ENCODE peak calls at places on chromosomes 16 and 17, in ten cellular contexts. I is esophagus squamous epithelium, B is gastrocnemius medialis, R is right lobe of liver, O is HepG2, P is transverse colon, L is adrenal gland, M is stomach, V is breast epithelium, Z is ovary. Q is an unnamed sample.

GRCh38 chr16:49115956-49116355 is 165.7 kb downstream of the CBLN1 start:
- DNase-seq in I (no peak), B (no peak), R (no peak), O (no peak), P (no peak), L (no peak), M (no peak), V (no peak), Z (no peak), Q (no peak)

GRCh38 chr17:4474093-4474492 is 24.6 kb upstream of the SPNS2 start:
- DNase-seq in I (no peak), B (peak), R (peak), O (no peak), P (no peak), L (no peak), M (peak), V (no peak), Z (no peak), Q (peak)

GRCh38 chr17:10523043-10523442 is 4.7 kb upstream of the MYH1 start:
- DNase-seq in I (no peak), B (no peak), R (no peak), O (no peak), P (no peak), L (no peak), M (no peak), V (no peak), Z (no peak), Q (no peak)

GRCh38 chr17:33233855-33234228 is 59.3 kb downstream of the ASIC2 start:
- DNase-seq in I (no peak), B (no peak), R (no peak), O (no peak), P (peak), L (peak), M (no peak), V (peak), Z (peak), Q (no peak)

GRCh38 chr16:23174622-23175021 is 7.9 kb upstream of the SCNN1G start:
- DNase-seq in I (no peak), B (no peak), R (no peak), O (no peak), P (no peak), L (no peak), M (no peak), V (no peak), Z (no peak), Q (no peak)

GRCh38 chr17:77424585-77425344 is 284.0 kb downstream of the SEC14L1 start:
- DNase-seq in I (no peak), B (peak), R (peak), O (no peak), P (peak), L (peak), M (peak), V (peak), Z (peak), Q (peak)

GRCh38 chr17:17681744-17682292 is 560 bp downstream of the RAI1 start:
- DNase-seq in I (no peak), B (no peak), R (peak), O (no peak), P (peak), L (no peak), M (no peak), V (no peak), Z (peak), Q (peak)

GRCh38 chr16:14669776-14670175 is 24.3 kb downstream of the PLA2G10 start:
- DNase-seq in I (no peak), B (no peak), R (no peak), O (no peak), P (peak), L (no peak), M (peak), V (no peak), Z (peak), Q (no peak)

GRCh38 chr17:81734405-81735055 is 22.4 kb downstream of the SLC25A10 start:
- DNase-seq in I (no peak), B (no peak), R (peak), O (no peak), P (peak), L (no peak), M (peak), V (no peak), Z (no peak), Q (no peak)

GRCh38 chr16:61131447-61131846 is 904.8 kb downstream of the CDH8 start:
- DNase-seq in I (no peak), B (no peak), R (no peak), O (no peak), P (no peak), L (no peak), M (no peak), V (no peak), Z (no peak), Q (no peak)

GRCh38 chr16:3317315-3317999 is 12.2 kb downstream of the ZNF75A start:
- DNase-seq in I (no peak), B (no peak), R (no peak), O (no peak), P (no peak), L (no peak), M (no peak), V (no peak), Z (no peak), Q (no peak)

GRCh38 chr17:79951361-79952264 is 84.1 kb downstream of the TBC1D16 start:
- DNase-seq in I (no peak), B (no peak), R (peak), O (peak), P (no peak), L (no peak), M (peak), V (no peak), Z (peak), Q (peak)

GRCh38 chr17:8222380-8222629 is 11.9 kb upstream of the AURKB start:
- DNase-seq in I (no peak), B (peak), R (no peak), O (peak), P (no peak), L (no peak), M (no peak), V (no peak), Z (no peak), Q (no peak)

GRCh38 chr16:29662000-29662728 is 883 bp upstream of the SPN start:
- DNase-seq in I (no peak), B (no peak), R (no peak), O (no peak), P (no peak), L (no peak), M (no peak), V (no peak), Z (no peak), Q (no peak)

GRCh38 chr17:37276475-37276874 is 99.3 kb upstream of the C17orf78 start:
- DNase-seq in I (no peak), B (no peak), R (no peak), O (no peak), P (no peak), L (no peak), M (no peak), V (no peak), Z (no peak), Q (no peak)

GRCh38 chr17:42553161-42553818 is 567 bp downstream of the HSD17B1 start:
- DNase-seq in I (no peak), B (no peak), R (no peak), O (no peak), P (no peak), L (peak), M (no peak), V (no peak), Z (peak), Q (peak)

GRCh38 chr17:46889992-46890564 is 32.9 kb upstream of the GOSR2 start:
- DNase-seq in I (no peak), B (no peak), R (no peak), O (no peak), P (no peak), L (no peak), M (no peak), V (no peak), Z (no peak), Q (no peak)

GRCh38 chr16:87423429-87423828 is 31.3 kb downstream of the MAP1LC3B start:
- DNase-seq in I (no peak), B (no peak), R (peak), O (no peak), P (no peak), L (no peak), M (no peak), V (no peak), Z (no peak), Q (no peak)

GRCh38 chr17:45013021-45013997 is 38.1 kb downstream of the DCAKD start:
- DNase-seq in I (no peak), B (no peak), R (no peak), O (no peak), P (no peak), L (no peak), M (no peak), V (no peak), Z (no peak), Q (peak)

GRCh38 chr16:74568961-74569631 is 37.8 kb downstream of the GLG1 start:
- DNase-seq in I (no peak), B (no peak), R (no peak), O (no peak), P (no peak), L (no peak), M (no peak), V (no peak), Z (no peak), Q (no peak)

GRCh38 chr16:28292731-28293588 is 635 bp downstream of the SBK1 start:
- DNase-seq in I (no peak), B (no peak), R (no peak), O (no peak), P (peak), L (peak), M (no peak), V (no peak), Z (no peak), Q (no peak)

GRCh38 chr17:76381633-76382304 is 2.6 kb upstream of the SPHK1 start:
- DNase-seq in I (no peak), B (no peak), R (no peak), O (no peak), P (no peak), L (no peak), M (no peak), V (no peak), Z (no peak), Q (no peak)

GRCh38 chr17:55726440-55726839 is 3.8 kb upstream of the TMEM100 start:
- DNase-seq in I (no peak), B (peak), R (peak), O (no peak), P (peak), L (peak), M (peak), V (peak), Z (peak), Q (peak)

GRCh38 chr17:66025551-66025950 is 166.4 kb downstream of the CEP112 start:
- DNase-seq in I (no peak), B (no peak), R (no peak), O (no peak), P (no peak), L (no peak), M (no peak), V (no peak), Z (no peak), Q (no peak)

DNA sequence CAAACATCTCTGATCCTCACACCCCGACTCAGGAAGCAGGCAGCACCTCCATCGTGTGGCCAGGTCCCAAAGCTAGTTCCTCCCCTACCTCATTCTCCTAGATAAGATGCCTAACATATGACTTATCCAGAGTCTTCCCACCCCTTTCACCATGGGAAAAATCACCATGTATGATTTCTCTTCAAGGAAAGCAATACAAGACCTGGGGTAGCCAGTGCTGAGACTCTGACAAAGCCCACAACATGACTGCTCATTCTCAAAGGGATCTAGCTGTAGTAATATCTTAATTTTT is 45.1 kb downstream of the CMTM4 start:
- DNase-seq in I (no peak), B (no peak), R (no peak), O (no peak), P (no peak), L (no peak), M (no peak), V (no peak), Z (no peak), Q (no peak)
- H3K4me3 ChIP-seq in I (no peak), B (no peak), R (no peak), O (no peak), P (no peak), L (no peak), M (no peak), V (peak), Z (no peak), Q (peak)

GRCh38 chr17:50173335-50173941 is 7.6 kb downstream of the SGCA start:
- DNase-seq in I (no peak), B (no peak), R (no peak), O (no peak), P (no peak), L (no peak), M (no peak), V (no peak), Z (peak), Q (peak)
- TF ChIP-seq POLR2A in I (no peak), B (no peak), R (no peak), O (no peak), P (no peak), L (no peak), M (no peak), V (no peak), Z (no peak), Q (no peak)

DNA sequence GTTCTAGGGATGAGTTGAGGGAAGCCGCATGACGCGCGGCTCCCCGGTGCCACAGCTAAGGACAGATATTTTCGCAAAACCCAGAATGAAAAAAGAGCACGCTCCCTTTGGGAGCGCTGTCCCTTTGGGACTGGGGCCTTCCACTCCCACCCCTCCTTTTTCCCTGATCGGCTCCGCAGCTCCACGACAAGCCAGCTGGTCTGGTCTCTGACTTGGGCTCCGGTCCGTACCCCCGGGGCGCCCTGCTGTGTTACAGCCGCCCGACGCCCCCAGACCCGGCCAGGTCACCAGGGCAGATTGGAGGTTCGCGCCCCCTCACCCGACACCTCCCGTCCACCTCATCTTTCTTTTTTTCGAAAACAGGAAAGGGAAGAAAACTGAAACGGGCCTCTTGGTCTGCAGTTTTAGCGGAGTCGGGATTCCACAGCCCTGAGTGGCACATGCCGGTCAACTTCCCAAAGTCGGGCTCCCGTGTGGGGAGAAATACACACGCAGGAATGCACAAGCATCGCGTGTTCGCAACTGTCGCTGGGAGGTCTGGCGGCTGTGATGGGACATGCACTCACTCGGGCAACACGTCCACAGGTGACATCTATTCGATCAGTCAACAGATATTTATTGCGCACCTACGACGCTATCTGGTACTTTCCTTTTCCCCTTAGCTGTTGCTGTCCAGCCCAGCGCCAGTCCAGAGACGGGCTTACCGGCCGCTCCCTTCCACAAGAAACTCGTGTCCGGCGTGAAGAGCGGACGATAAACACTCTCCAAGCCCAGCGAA is 3.9 kb upstream of the SOX9 start:
- DNase-seq in I (no peak), B (no peak), R (no peak), O (no peak), P (peak), L (no peak), M (no peak), V (no peak), Z (no peak), Q (peak)
- H3K4me3 ChIP-seq in I (peak), B (peak), R (peak), O (no peak), P (peak), L (no peak), M (peak), V (peak), Z (no peak), Q (peak)

GRCh38 chr17:1737531-1738291 is 5.0 kb upstream of the SERPINF2 start:
- DNase-seq in I (no peak), B (no peak), R (peak), O (no peak), P (no peak), L (no peak), M (no peak), V (no peak), Z (peak), Q (no peak)
- TF ChIP-seq POLR2A in I (no peak), B (no peak), R (no peak), O (no peak), P (no peak), L (no peak), M (no peak), V (no peak), Z (no peak), Q (no peak)

GRCh38 chr17:50866261-50866949 is at the start of gene TOB1:
- DNase-seq in I (peak), B (peak), R (peak), O (peak), P (peak), L (peak), M (peak), V (peak), Z (peak), Q (peak)

GRCh38 chr17:50865868-50866260 is 290 bp downstream of the TOB1 start:
- DNase-seq in I (no peak), B (no peak), R (no peak), O (no peak), P (no peak), L (no peak), M (no peak), V (no peak), Z (no peak), Q (no peak)

GRCh38 chr17:50867856-50868438 is 1.8 kb upstream of the TOB1 start:
- DNase-seq in I (no peak), B (no peak), R (no peak), O (no peak), P (no peak), L (no peak), M (no peak), V (no peak), Z (no peak), Q (no peak)

GRCh38 chr17:50866950-50867855 is 1.0 kb upstream of the TOB1 start:
- DNase-seq in I (peak), B (peak), R (peak), O (peak), P (peak), L (peak), M (peak), V (peak), Z (peak), Q (peak)

GRCh38 chr17:50868594-50868993 is 2.4 kb upstream of the TOB1 start:
- DNase-seq in I (no peak), B (no peak), R (no peak), O (no peak), P (no peak), L (no peak), M (no peak), V (no peak), Z (no peak), Q (no peak)
- H3K4me3 ChIP-seq in I (peak), B (peak), R (peak), O (peak), P (peak), L (no peak), M (peak), V (peak), Z (no peak), Q (no peak)

GRCh38 chr16:8850279-8850885 is 18.4 kb downstream of the CARHSP1 start:
- DNase-seq in I (no peak), B (no peak), R (peak), O (peak), P (no peak), L (peak), M (no peak), V (no peak), Z (no peak), Q (no peak)
- TF ChIP-seq POLR2A in I (no peak), B (no peak), R (no peak), O (peak), P (no peak), L (no peak), M (no peak), V (no peak), Z (no peak), Q (no peak)

DNA sequence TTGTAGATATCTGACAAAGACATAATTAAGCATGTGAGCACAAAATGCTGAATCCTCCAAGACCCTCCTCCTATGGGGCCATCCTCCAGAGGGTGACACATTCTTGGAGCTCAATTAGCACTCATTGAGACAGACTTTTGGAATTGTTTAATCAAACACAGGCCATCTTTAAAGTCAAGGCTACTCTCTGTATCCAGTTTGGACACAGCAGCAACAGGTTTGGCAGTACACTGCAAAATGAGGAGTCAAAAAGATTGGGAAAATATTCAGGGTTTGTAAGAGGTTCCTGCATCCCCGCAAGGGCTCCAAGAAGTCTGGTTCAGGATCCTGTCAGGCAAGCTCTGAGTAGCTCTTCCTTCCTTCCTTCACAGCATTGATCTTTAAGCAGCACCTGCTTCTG is 1.3 kb downstream of the ITFG1 start:
- DNase-seq in I (no peak), B (no peak), R (no peak), O (no peak), P (no peak), L (no peak), M (no peak), V (no peak), Z (no peak), Q (no peak)
- H3K4me3 ChIP-seq in I (peak), B (peak), R (peak), O (peak), P (peak), L (no peak), M (peak), V (peak), Z (peak), Q (no peak)

GRCh38 chr16:89696598-89697128 is 4.8 kb downstream of the SPATA2L start:
- DNase-seq in I (no peak), B (no peak), R (no peak), O (no peak), P (peak), L (no peak), M (no peak), V (no peak), Z (peak), Q (no peak)
- TF ChIP-seq POLR2A in I (no peak), B (no peak), R (no peak), O (no peak), P (peak), L (no peak), M (no peak), V (no peak), Z (no peak), Q (no peak)